ENCODE peak calls at places on chromosomes 16 and 17, in six cellular contexts. C is H1; T is fibroblast of lung; D is testis; N is CD4-positive, CD25-positive, alpha-beta regulatory T cell; X is cardiac muscle cell. G is an unnamed sample. For H3K4me1, the result is how much of the 10 kb centered on the place peaks cover.

GRCh38 chr16:66274335-66275110 is 92.0 kb upstream of the CDH5 start:
- DNase-seq in C (no peak), T (peak), D (no peak), N (peak), X (peak), G (no peak)

GRCh38 chr16:53029971-53030370 is 22.7 kb downstream of the CHD9NB start:
- DNase-seq in C (no peak), T (no peak), D (no peak), N (no peak), X (no peak), G (no peak)

GRCh38 chr17:7897773-7898172 is 9.2 kb downstream of the CHD3 start:
- DNase-seq in C (no peak), T (peak), D (no peak), N (peak), X (peak), G (no peak)

GRCh38 chr16:55478827-55479559 is at the start of gene MMP2:
- DNase-seq in C (peak), T (peak), D (peak), N (no peak), X (peak), G (no peak)

GRCh38 chr17:43171761-43172487 is 910 bp downstream of the NBR1 start:
- DNase-seq in C (no peak), T (peak), D (peak), N (peak), X (peak), G (peak)

GRCh38 chr16:73813523-73813922 is 483.1 kb upstream of the PSMD7 start:
- DNase-seq in C (no peak), T (no peak), D (no peak), N (no peak), X (no peak), G (no peak)

GRCh38 chr16:4350787-4351659 is at the start of gene PAM16:
- DNase-seq in C (peak), T (peak), D (peak), N (peak), X (peak), G (peak)

GRCh38 chr17:2084766-2085647 is 30.1 kb downstream of the HIC1 start:
- DNase-seq in C (no peak), T (peak), D (peak), N (no peak), X (peak), G (no peak)

GRCh38 chr17:1908699-1909309 is 79.0 kb downstream of the RPA1 start:
- DNase-seq in C (no peak), T (peak), D (peak), N (peak), X (peak), G (peak)

GRCh38 chr16:769934-770333 is 9.4 kb downstream of the MSLN start:
- DNase-seq in C (no peak), T (no peak), D (no peak), N (no peak), X (no peak), G (no peak)

GRCh38 chr17:50363217-50364060 is 9.5 kb downstream of the MRPL27 start:
- DNase-seq in C (peak), T (peak), D (peak), N (no peak), X (peak), G (no peak)

GRCh38 chr17:27906623-27907022 is 13.5 kb upstream of the LYRM9 start:
- DNase-seq in C (no peak), T (no peak), D (no peak), N (no peak), X (no peak), G (no peak)

GRCh38 chr17:83065660-83066542 is 13.5 kb upstream of the METRNL start:
- DNase-seq in C (no peak), T (no peak), D (no peak), N (no peak), X (no peak), G (no peak)

GRCh38 chr16:57394444-57394843 is 10.1 kb upstream of the CCL17 start:
- DNase-seq in C (no peak), T (no peak), D (no peak), N (no peak), X (peak), G (no peak)

GRCh38 chr17:4560837-4561241 is 462 bp upstream of the GGT6 start:
- DNase-seq in C (no peak), T (no peak), D (peak), N (no peak), X (peak), G (no peak)

GRCh38 chr16:54402270-54402669 is 115.7 kb upstream of the IRX3 start:
- DNase-seq in C (no peak), T (no peak), D (no peak), N (no peak), X (no peak), G (no peak)

GRCh38 chr16:64445649-64446048 is 676.2 kb downstream of the CDH11 start:
- DNase-seq in C (no peak), T (peak), D (no peak), N (no peak), X (no peak), G (peak)

GRCh38 chr17:13635951-13636350 is 34.2 kb upstream of the HS3ST3A1 start:
- DNase-seq in C (no peak), T (peak), D (peak), N (no peak), X (peak), G (no peak)

GRCh38 chr16:30367349-30368009 is 2.8 kb downstream of the TBC1D10B start:
- DNase-seq in C (no peak), T (no peak), D (no peak), N (no peak), X (no peak), G (no peak)

GRCh38 chr16:66476328-66477027 is 49.4 kb downstream of the BEAN1 start:
- DNase-seq in C (no peak), T (no peak), D (no peak), N (peak), X (peak), G (no peak)

GRCh38 chr17:39923836-39924690 is 3.3 kb downstream of the ORMDL3 start:
- DNase-seq in C (no peak), T (no peak), D (no peak), N (no peak), X (peak), G (no peak)

GRCh38 chr16:11180489-11180888 is 75.5 kb downstream of the SOCS1 start:
- DNase-seq in C (no peak), T (no peak), D (no peak), N (peak), X (no peak), G (no peak)

GRCh38 chr16:89811321-89811720 is 5.1 kb downstream of the FANCA start:
- DNase-seq in C (no peak), T (no peak), D (no peak), N (no peak), X (no peak), G (no peak)

GRCh38 chr17:76123749-76124581 is 17.1 kb downstream of the FOXJ1 start:
- DNase-seq in C (no peak), T (no peak), D (no peak), N (peak), X (no peak), G (no peak)

GRCh38 chr17:9814337-9814945 is 7.4 kb downstream of the GSG1L2 start:
- DNase-seq in C (no peak), T (no peak), D (no peak), N (no peak), X (no peak), G (no peak)

GRCh38 chr17:74361613-74362391 is at the start of gene BTBD17:
- DNase-seq in C (no peak), T (no peak), D (peak), N (peak), X (peak), G (no peak)

GRCh38 chr16:11398851-11399250 is 53.6 kb downstream of the RMI2 start:
- DNase-seq in C (no peak), T (no peak), D (no peak), N (no peak), X (no peak), G (no peak)

GRCh38 chr16:84616515-84616914 is 1.4 kb downstream of the COTL1 start:
- DNase-seq in C (no peak), T (no peak), D (no peak), N (peak), X (no peak), G (no peak)

GRCh38 chr16:3608069-3608468 is 3.3 kb downstream of the SLX4 start:
- DNase-seq in C (no peak), T (no peak), D (no peak), N (no peak), X (no peak), G (no peak)

GRCh38 chr16:21645261-21645721 is 7.1 kb downstream of the IGSF6 start:
- DNase-seq in C (no peak), T (no peak), D (no peak), N (peak), X (peak), G (no peak)

DNA sequence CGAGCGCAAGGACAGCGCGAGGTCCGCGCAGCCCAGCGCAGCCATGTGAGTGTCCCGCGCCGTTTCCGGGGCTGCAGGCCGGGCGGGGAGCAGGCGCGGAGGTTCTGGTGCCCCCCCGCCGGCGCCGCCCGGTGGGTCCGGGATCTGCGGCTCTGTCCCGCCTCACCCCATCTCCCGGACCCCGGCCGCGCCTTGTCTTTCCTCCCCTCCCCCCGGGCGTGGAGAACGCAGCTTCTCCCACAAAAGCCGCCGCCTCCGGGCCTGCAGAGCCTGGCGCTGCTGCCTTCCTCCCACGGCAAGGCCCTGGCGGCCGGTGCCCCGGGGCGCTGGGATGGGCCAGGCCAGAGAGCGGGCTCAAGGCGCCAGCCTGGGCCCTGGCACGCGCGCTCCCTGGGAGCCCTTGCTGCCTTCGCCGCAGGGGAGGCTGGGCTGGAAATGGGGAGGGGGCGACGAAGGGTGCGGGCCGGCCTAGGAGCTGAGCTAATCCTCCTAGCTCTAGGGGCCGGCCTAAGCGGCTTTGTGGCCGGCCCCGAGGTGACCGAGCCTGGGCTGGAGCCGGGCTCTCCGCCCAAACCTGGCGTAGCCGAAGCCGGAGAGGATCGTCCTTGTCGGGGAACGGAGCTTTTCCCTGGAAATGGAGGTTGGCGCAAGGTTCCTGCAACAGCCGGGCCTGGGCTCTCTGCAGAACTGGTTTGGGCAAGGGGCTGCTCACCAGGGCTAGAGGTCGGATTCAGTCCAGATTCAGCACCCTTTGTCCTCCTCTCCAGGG is 425 bp downstream of the RIPOR1 start:
- DNase-seq in C (no peak), T (peak), D (no peak), N (peak), X (peak), G (no peak)
- H3K4me1 ChIP-seq in C (under half), T (under half), D (under half), N (under half), X (under half), G (under half)

GRCh38 chr17:29110372-29110757 is 67.4 kb downstream of the PIPOX start:
- DNase-seq in C (no peak), T (no peak), D (no peak), N (no peak), X (no peak), G (no peak)

GRCh38 chr17:29107933-29108805 is 65.2 kb downstream of the PIPOX start:
- DNase-seq in C (no peak), T (peak), D (peak), N (no peak), X (no peak), G (no peak)

GRCh38 chr17:29109477-29110371 is 66.8 kb downstream of the PIPOX start:
- DNase-seq in C (no peak), T (no peak), D (no peak), N (no peak), X (no peak), G (no peak)

GRCh38 chr17:29107084-29107483 is 64.1 kb downstream of the PIPOX start:
- DNase-seq in C (no peak), T (no peak), D (no peak), N (no peak), X (no peak), G (no peak)

GRCh38 chr17:29108806-29109476 is 66.0 kb downstream of the PIPOX start:
- DNase-seq in C (no peak), T (no peak), D (no peak), N (no peak), X (no peak), G (no peak)
- H3K4me1 ChIP-seq in C (under half), T (under half), D (under half), N (under half), X (under half), G (under half)

DNA sequence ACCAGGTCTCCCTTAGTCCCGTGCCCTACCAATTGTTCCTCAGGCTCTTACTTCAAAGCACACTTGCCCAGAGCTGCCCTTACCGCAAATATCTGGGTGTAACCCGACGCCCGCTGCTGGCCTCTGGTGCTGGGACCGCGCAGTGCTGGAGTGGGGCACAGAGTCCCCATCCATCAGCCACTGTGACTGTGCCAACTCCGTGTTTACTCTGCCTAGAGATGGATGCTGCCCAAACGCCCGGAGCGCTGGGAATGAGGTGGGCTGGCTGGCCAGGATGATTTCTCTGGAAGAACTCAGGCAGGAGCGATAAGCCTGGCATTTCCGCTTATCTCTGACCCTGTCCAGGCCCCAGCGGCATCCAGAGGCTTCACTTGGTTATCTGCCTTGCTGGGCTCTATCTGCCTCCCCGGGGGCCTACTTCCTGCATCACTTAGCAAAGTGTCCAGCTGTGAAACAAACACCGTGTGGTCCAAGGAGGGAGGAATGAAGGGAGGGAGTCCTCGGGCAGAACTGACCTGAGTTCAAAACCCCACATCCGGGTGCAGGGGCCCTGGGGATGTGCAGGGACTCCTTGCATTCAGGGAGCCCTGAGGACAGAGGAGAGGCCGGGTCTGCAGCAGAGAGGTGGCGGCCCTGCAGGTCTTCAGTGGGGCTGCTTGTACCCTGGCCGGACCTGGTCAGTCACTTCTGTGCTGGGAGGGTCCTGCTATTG is 9.4 kb upstream of the MYLK3 start:
- DNase-seq in C (no peak), T (no peak), D (no peak), N (no peak), X (peak), G (no peak)
- H3K4me1 ChIP-seq in C (under half), T (under half), D (under half), N (under half), X (half or more), G (under half)

GRCh38 chr16:15975172-15975571 is 25.8 kb downstream of the ABCC1 start:
- DNase-seq in C (no peak), T (no peak), D (peak), N (no peak), X (peak), G (no peak)
- H3K4me1 ChIP-seq in C (under half), T (under half), D (under half), N (under half), X (under half), G (under half)

GRCh38 chr16:51053805-51054204 is 97.3 kb downstream of the SALL1 start:
- DNase-seq in C (no peak), T (no peak), D (no peak), N (no peak), X (no peak), G (no peak)
- H3K4me1 ChIP-seq in C (under half), T (under half), D (under half), N (under half), X (under half), G (under half)

G was measured in foreskin keratinocyte.